ENCODE peak calls at places on chromosomes 6 and 20, in seven cellular contexts. One of them, this sample, is unnamed. For H3K4me1, the result is how much of the 10 kb centered on the place peaks cover.

GRCh38 chr6:32191696-32192607 is 491 bp downstream of the GPSM3 start:
- DNase-seq in PC-3: no peak
- DNase-seq in GM12878: no peak
- DNase-seq in stomach: no peak
- DNase-seq in uterus: no peak
- DNase-seq in keratinocyte: no peak
- DNase-seq in fibroblast of lung: no peak
- DNase-seq in this sample: no peak

GRCh38 chr20:878511-879307 is 37.4 kb downstream of the ANGPT4 start:
- DNase-seq in PC-3: peak
- DNase-seq in GM12878: no peak
- DNase-seq in stomach: no peak
- DNase-seq in uterus: no peak
- DNase-seq in keratinocyte: no peak
- DNase-seq in fibroblast of lung: peak
- DNase-seq in this sample: no peak

GRCh38 chr6:20147469-20147868 is 64.8 kb downstream of the MBOAT1 start:
- DNase-seq in PC-3: no peak
- DNase-seq in GM12878: no peak
- DNase-seq in stomach: no peak
- DNase-seq in uterus: no peak
- DNase-seq in keratinocyte: no peak
- DNase-seq in fibroblast of lung: no peak
- DNase-seq in this sample: no peak

GRCh38 chr6:140434761-140435160 is 1060.3 kb upstream of the CITED2 start:
- DNase-seq in PC-3: no peak
- DNase-seq in GM12878: no peak
- DNase-seq in stomach: no peak
- DNase-seq in uterus: no peak
- DNase-seq in keratinocyte: peak
- DNase-seq in fibroblast of lung: peak
- DNase-seq in this sample: no peak

GRCh38 chr6:168196385-168196860 is 117.4 kb upstream of the FRMD1 start:
- DNase-seq in PC-3: peak
- DNase-seq in GM12878: no peak
- DNase-seq in stomach: peak
- DNase-seq in uterus: no peak
- DNase-seq in keratinocyte: no peak
- DNase-seq in fibroblast of lung: no peak
- DNase-seq in this sample: no peak

GRCh38 chr6:140462495-140463311 is 1088.3 kb upstream of the CITED2 start:
- DNase-seq in PC-3: peak
- DNase-seq in GM12878: no peak
- DNase-seq in stomach: no peak
- DNase-seq in uterus: no peak
- DNase-seq in keratinocyte: peak
- DNase-seq in fibroblast of lung: peak
- DNase-seq in this sample: no peak

GRCh38 chr6:10451828-10452509 is 37.1 kb upstream of the TFAP2A start:
- DNase-seq in PC-3: peak
- DNase-seq in GM12878: no peak
- DNase-seq in stomach: no peak
- DNase-seq in uterus: no peak
- DNase-seq in keratinocyte: peak
- DNase-seq in fibroblast of lung: peak
- DNase-seq in this sample: no peak

GRCh38 chr20:38073307-38074010 is 39.9 kb downstream of the RPRD1B start:
- DNase-seq in PC-3: peak
- DNase-seq in GM12878: no peak
- DNase-seq in stomach: peak
- DNase-seq in uterus: peak
- DNase-seq in keratinocyte: no peak
- DNase-seq in fibroblast of lung: peak
- DNase-seq in this sample: peak

GRCh38 chr20:64137598-64138031 is 26.6 kb upstream of the MYT1 start:
- DNase-seq in PC-3: no peak
- DNase-seq in GM12878: no peak
- DNase-seq in stomach: no peak
- DNase-seq in uterus: no peak
- DNase-seq in keratinocyte: no peak
- DNase-seq in fibroblast of lung: no peak
- DNase-seq in this sample: no peak

GRCh38 chr20:49169547-49169946 is 18.6 kb downstream of the STAU1 start:
- DNase-seq in PC-3: no peak
- DNase-seq in GM12878: no peak
- DNase-seq in stomach: no peak
- DNase-seq in uterus: no peak
- DNase-seq in keratinocyte: no peak
- DNase-seq in fibroblast of lung: no peak
- DNase-seq in this sample: no peak
- H3K4me1 ChIP-seq in PC-3: under half
- H3K4me1 ChIP-seq in GM12878: under half
- H3K4me1 ChIP-seq in stomach: half or more
- H3K4me1 ChIP-seq in uterus: under half
- H3K4me1 ChIP-seq in keratinocyte: under half
- H3K4me1 ChIP-seq in fibroblast of lung: under half
- H3K4me1 ChIP-seq in this sample: under half

GRCh38 chr20:32231245-32231644 is 23.6 kb downstream of the POFUT1 start:
- DNase-seq in PC-3: no peak
- DNase-seq in GM12878: no peak
- DNase-seq in stomach: no peak
- DNase-seq in uterus: no peak
- DNase-seq in keratinocyte: no peak
- DNase-seq in fibroblast of lung: no peak
- DNase-seq in this sample: no peak

GRCh38 chr20:32227744-32228688 is 20.3 kb downstream of the POFUT1 start:
- DNase-seq in PC-3: no peak
- DNase-seq in GM12878: no peak
- DNase-seq in stomach: peak
- DNase-seq in uterus: no peak
- DNase-seq in keratinocyte: no peak
- DNase-seq in fibroblast of lung: no peak
- DNase-seq in this sample: no peak

GRCh38 chr20:32227316-32227715 is 19.6 kb downstream of the POFUT1 start:
- DNase-seq in PC-3: no peak
- DNase-seq in GM12878: no peak
- DNase-seq in stomach: peak
- DNase-seq in uterus: no peak
- DNase-seq in keratinocyte: no peak
- DNase-seq in fibroblast of lung: no peak
- DNase-seq in this sample: no peak

GRCh38 chr20:32230707-32231106 is 23.0 kb downstream of the POFUT1 start:
- DNase-seq in PC-3: no peak
- DNase-seq in GM12878: no peak
- DNase-seq in stomach: no peak
- DNase-seq in uterus: no peak
- DNase-seq in keratinocyte: no peak
- DNase-seq in fibroblast of lung: no peak
- DNase-seq in this sample: no peak

GRCh38 chr20:32229351-32229750 is 21.7 kb downstream of the POFUT1 start:
- DNase-seq in PC-3: no peak
- DNase-seq in GM12878: no peak
- DNase-seq in stomach: no peak
- DNase-seq in uterus: no peak
- DNase-seq in keratinocyte: no peak
- DNase-seq in fibroblast of lung: no peak
- DNase-seq in this sample: no peak
- H3K27ac ChIP-seq in PC-3: no peak
- H3K27ac ChIP-seq in GM12878: no peak
- H3K27ac ChIP-seq in stomach: no peak
- H3K27ac ChIP-seq in uterus: no peak
- H3K27ac ChIP-seq in keratinocyte: no peak
- H3K27ac ChIP-seq in fibroblast of lung: no peak
- H3K27ac ChIP-seq in this sample: no peak

DNA sequence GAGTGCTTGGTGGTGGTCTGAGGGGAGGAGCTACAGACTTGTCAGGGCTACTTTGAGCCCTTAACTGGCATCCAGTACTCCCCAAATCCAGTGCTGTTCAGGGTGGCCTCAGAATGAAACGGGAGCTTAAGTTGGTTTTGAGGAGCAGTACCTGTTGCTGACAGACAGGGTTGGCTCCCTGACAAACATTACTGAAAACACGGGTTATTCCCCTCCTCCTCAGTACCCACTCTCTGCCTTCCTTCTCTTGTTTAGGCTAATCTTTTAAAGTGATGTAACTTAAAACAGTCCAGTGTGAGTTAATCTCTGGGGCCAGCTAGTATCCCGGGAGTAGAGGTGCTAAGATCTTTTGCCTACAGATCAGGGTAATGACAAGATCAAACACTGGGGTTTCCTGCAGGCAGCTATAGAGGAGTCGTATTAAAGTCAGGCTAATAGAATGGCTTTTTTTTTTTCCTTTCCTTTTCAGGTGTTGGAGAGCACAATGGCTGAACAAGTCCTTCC is 3.7 kb downstream of the TNFAIP3 start:
- DNase-seq in PC-3: no peak
- DNase-seq in GM12878: no peak
- DNase-seq in stomach: no peak
- DNase-seq in uterus: no peak
- DNase-seq in keratinocyte: no peak
- DNase-seq in fibroblast of lung: no peak
- DNase-seq in this sample: no peak
- H3K4me1 ChIP-seq in PC-3: under half
- H3K4me1 ChIP-seq in GM12878: under half
- H3K4me1 ChIP-seq in stomach: half or more
- H3K4me1 ChIP-seq in uterus: under half
- H3K4me1 ChIP-seq in keratinocyte: half or more
- H3K4me1 ChIP-seq in fibroblast of lung: under half
- H3K4me1 ChIP-seq in this sample: half or more

DNA sequence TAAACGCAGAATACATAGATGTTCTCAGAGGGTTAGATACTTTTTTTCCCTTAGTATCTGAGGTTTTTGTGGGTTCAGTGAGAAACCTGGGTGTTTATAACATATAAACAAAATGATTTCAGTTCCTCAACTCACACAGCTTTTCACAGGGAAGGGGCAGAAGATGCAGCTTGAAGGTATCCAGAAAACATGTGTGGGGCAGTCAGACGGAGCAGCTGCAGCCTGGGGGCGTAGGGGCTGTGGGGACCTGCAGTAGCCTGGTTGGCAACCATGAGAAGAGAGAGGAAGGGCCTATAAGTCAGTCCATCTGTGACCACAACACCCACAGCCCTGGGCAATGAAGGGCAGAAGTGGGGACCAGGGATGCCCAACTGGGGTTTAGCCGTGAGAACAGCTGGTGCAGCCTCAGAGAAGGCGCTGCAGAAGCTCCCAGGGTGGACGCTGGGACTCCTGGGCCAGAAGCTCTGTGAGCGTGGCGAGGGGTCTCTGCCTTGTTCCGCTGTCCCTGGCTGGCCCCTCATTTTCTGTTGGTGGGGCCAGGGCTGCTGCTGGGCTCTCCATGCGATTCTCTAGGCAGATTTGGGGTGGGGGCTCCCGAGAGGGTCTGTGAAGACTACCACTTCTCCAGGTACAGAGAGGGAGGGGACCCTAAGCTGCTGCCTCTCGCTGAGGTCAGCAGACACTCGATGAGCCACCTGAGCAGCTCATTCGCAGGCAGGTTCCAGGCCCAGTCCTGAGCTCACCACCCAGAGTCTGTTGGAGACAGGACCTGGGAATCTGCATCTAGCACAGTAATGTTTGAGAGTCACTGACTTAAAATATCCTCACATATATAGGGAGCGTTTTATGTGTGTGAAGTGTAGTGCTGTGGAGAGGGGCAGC is 181.2 kb downstream of the ZDHHC14 start:
- DNase-seq in PC-3: no peak
- DNase-seq in GM12878: peak
- DNase-seq in stomach: no peak
- DNase-seq in uterus: no peak
- DNase-seq in keratinocyte: no peak
- DNase-seq in fibroblast of lung: no peak
- DNase-seq in this sample: peak
- H3K27ac ChIP-seq in PC-3: no peak
- H3K27ac ChIP-seq in GM12878: peak
- H3K27ac ChIP-seq in stomach: no peak
- H3K27ac ChIP-seq in uterus: no peak
- H3K27ac ChIP-seq in keratinocyte: no peak
- H3K27ac ChIP-seq in fibroblast of lung: no peak
- H3K27ac ChIP-seq in this sample: no peak

DNA sequence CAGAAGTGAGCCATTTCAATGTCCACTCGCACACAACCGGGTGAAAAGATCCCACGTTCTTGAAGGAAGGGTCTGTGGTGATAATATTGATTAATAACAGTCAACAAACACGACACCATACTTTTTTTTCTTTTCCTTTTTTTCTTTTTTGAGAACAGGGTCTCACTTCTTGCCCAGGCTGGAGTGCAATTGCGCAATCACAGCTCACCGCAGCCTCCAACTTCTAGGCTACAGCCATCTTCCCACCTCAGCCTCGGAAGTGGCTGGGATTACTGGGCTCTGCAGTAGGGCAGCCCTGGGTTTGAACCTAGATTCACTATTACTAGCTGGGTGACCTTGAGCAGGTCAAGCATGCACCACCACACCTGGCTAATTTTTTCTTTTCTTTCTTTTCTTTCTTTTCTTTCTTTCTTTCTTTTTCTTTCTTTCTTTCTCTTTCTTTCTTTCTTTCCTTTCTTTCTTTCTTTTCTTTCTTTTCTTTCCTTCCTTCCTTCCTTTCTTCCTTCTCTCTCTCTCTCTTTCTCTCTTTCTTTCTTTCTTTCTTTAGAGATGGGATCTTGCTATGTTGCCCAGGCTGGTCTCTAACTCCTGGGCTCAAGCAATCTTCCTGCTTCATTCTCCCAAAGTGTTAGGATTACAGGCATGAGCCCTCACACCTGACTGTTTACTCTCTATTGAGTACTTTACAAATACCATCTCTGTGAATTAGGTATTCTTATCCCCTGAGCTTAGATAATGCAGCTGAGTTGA is 123.9 kb downstream of the SNX5 start:
- DNase-seq in PC-3: no peak
- DNase-seq in GM12878: no peak
- DNase-seq in stomach: no peak
- DNase-seq in uterus: no peak
- DNase-seq in keratinocyte: no peak
- DNase-seq in fibroblast of lung: no peak
- DNase-seq in this sample: no peak
- H3K4me1 ChIP-seq in PC-3: half or more
- H3K4me1 ChIP-seq in GM12878: under half
- H3K4me1 ChIP-seq in stomach: under half
- H3K4me1 ChIP-seq in uterus: under half
- H3K4me1 ChIP-seq in keratinocyte: under half
- H3K4me1 ChIP-seq in fibroblast of lung: under half
- H3K4me1 ChIP-seq in this sample: under half

GRCh38 chr6:106745824-106746610 is 116.6 kb downstream of the QRSL1 start:
- DNase-seq in PC-3: peak
- DNase-seq in GM12878: no peak
- DNase-seq in stomach: no peak
- DNase-seq in uterus: no peak
- DNase-seq in keratinocyte: peak
- DNase-seq in fibroblast of lung: peak
- DNase-seq in this sample: no peak

GRCh38 chr6:106744781-106745180 is 115.4 kb downstream of the QRSL1 start:
- DNase-seq in PC-3: no peak
- DNase-seq in GM12878: no peak
- DNase-seq in stomach: no peak
- DNase-seq in uterus: no peak
- DNase-seq in keratinocyte: no peak
- DNase-seq in fibroblast of lung: no peak
- DNase-seq in this sample: no peak

GRCh38 chr6:106746660-106747059 is 117.3 kb downstream of the QRSL1 start:
- DNase-seq in PC-3: peak
- DNase-seq in GM12878: no peak
- DNase-seq in stomach: no peak
- DNase-seq in uterus: no peak
- DNase-seq in keratinocyte: peak
- DNase-seq in fibroblast of lung: peak
- DNase-seq in this sample: no peak

GRCh38 chr6:106747139-106747538 is 117.8 kb downstream of the QRSL1 start:
- DNase-seq in PC-3: peak
- DNase-seq in GM12878: no peak
- DNase-seq in stomach: no peak
- DNase-seq in uterus: no peak
- DNase-seq in keratinocyte: peak
- DNase-seq in fibroblast of lung: no peak
- DNase-seq in this sample: no peak

GRCh38 chr6:106745396-106745795 is 116.0 kb downstream of the QRSL1 start:
- DNase-seq in PC-3: no peak
- DNase-seq in GM12878: no peak
- DNase-seq in stomach: no peak
- DNase-seq in uterus: no peak
- DNase-seq in keratinocyte: no peak
- DNase-seq in fibroblast of lung: no peak
- DNase-seq in this sample: no peak
- H3K27ac ChIP-seq in PC-3: peak
- H3K27ac ChIP-seq in GM12878: no peak
- H3K27ac ChIP-seq in stomach: no peak
- H3K27ac ChIP-seq in uterus: no peak
- H3K27ac ChIP-seq in keratinocyte: peak
- H3K27ac ChIP-seq in fibroblast of lung: no peak
- H3K27ac ChIP-seq in this sample: no peak